ENCODE peak calls at places on chromosomes 6 and 20, in four cellular contexts. M, U, X and Q are unnamed samples.

GRCh38 chr6:121573466-121573865 is 138.0 kb downstream of the GJA1 start:
- DNase-seq in M (no peak), X (no peak), U (no peak), Q (no peak)

GRCh38 chr20:46569961-46570360 is 19.5 kb upstream of the OCSTAMP start:
- DNase-seq in X (no peak), M (no peak), U (no peak), Q (no peak)

GRCh38 chr6:6890400-6890858 is 217.3 kb upstream of the RREB1 start:
- DNase-seq in X (no peak), M (peak; percentile 47), U (no peak), Q (peak; percentile 47)

GRCh38 chr6:162681447-162681846 is 46.1 kb downstream of the PRKN start:
- DNase-seq in X (no peak), M (no peak), U (peak; percentile 34), Q (no peak)

GRCh38 chr6:46451343-46451742 is 39.9 kb downstream of the RCAN2 start:
- DNase-seq in M (no peak), X (no peak), U (no peak), Q (no peak)

GRCh38 chr20:4256886-4257285 is 241.5 kb upstream of the RNF24 start:
- DNase-seq in U (no peak), X (no peak), M (no peak), Q (no peak)

GRCh38 chr20:20763652-20764051 is 51.2 kb upstream of the RALGAPA2 start:
- DNase-seq in X (no peak), U (no peak), M (no peak), Q (no peak)

GRCh38 chr6:26214826-26215199 is 127.6 kb downstream of the HFE start:
- DNase-seq in U (no peak), X (no peak), M (no peak), Q (no peak)

GRCh38 chr6:113648698-113649097 is 208.4 kb upstream of the MARCKS start:
- DNase-seq in M (no peak), U (no peak), X (no peak), Q (no peak)

GRCh38 chr20:59680852-59681251 is 76.5 kb downstream of the PHACTR3 start:
- DNase-seq in U (no peak), M (no peak), X (no peak), Q (no peak)

GRCh38 chr20:10902836-10903410 is 229.1 kb upstream of the JAG1 start:
- DNase-seq in M (no peak), U (no peak), X (no peak), Q (no peak)

GRCh38 chr20:53387983-53388675 is 205.5 kb downstream of the ZNF217 start:
- DNase-seq in U (no peak), M (no peak), X (no peak), Q (no peak)

GRCh38 chr6:161029195-161029809 is 37.7 kb downstream of the MAP3K4 start:
- DNase-seq in X (peak; percentile 88), M (no peak), U (no peak), Q (no peak)

GRCh38 chr6:9890469-9890868 is 524.4 kb downstream of the TFAP2A start:
- DNase-seq in U (no peak), X (no peak), M (no peak), Q (no peak)

GRCh38 chr6:41917528-41917927 is 3.4 kb downstream of the MED20 start:
- DNase-seq in X (no peak), U (no peak), M (peak; percentile 36), Q (no peak)

GRCh38 chr20:2217857-2218529 is 77.8 kb upstream of the TGM3 start:
- DNase-seq in U (no peak), M (no peak), X (peak; percentile 20), Q (no peak)

GRCh38 chr6:38307730-38308129 is 332.0 kb downstream of the BTBD9 start:
- DNase-seq in M (no peak), U (no peak), X (peak; percentile 72), Q (no peak)
- TF ChIP-seq ATF2 in M (no peak), U (no peak), X (no peak), Q (no peak)

DNA sequence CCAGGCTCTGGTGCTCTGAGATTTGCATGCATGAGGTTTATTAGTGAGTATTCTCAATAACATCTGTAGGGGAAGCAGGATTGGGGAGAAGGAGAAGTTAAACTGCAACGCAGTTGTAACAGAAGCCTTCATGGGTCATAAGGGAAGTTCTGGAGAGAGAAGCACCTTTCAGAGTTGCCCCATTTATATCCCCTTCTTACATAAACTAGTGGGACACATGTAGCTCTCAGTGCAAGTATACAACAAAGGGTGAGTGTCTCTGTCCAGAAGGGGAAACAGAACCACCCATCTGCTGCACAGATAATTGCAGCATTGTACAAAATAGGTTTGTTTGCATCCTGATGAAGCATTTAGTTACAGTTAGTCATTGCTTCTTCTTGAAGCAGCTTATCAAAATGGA is 4.3 kb upstream of the ADGB start:
- DNase-seq in U (no peak), M (no peak), X (no peak), Q (no peak)
- TF ChIP-seq CBFB in U (no peak), M (no peak), X (no peak), Q (no peak)

DNA sequence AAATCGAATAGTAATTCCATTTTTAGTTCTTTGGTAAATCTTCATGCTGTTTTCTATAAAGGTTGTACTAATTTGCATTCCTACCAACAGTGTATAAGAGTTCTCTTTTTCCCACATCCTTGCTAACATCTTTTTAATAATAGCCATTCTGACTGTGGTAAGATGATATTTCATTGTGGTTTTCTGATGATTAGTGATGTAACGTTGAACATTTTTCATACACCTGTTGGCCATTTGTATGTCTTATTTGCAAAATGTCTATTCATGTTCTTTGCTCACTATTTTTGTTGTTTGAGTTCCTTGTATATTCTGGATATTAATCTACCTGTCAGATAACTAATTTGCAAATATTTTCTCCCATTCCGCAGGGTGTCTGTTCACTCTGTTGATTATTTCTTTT is 64.5 kb downstream of the LIN28B start:
- DNase-seq in M (no peak), U (no peak), X (no peak), Q (no peak)
- TF ChIP-seq ATF2 in M (no peak), U (no peak), X (no peak), Q (no peak)

GRCh38 chr6:156866181-156866862 is 89.1 kb downstream of the ARID1B start:
- DNase-seq in M (no peak), X (no peak), U (no peak), Q (no peak)

GRCh38 chr6:156864557-156864956 is 87.4 kb downstream of the ARID1B start:
- DNase-seq in U (no peak), M (no peak), X (no peak), Q (no peak)

GRCh38 chr6:156867121-156867520 is 89.9 kb downstream of the ARID1B start:
- DNase-seq in U (no peak), X (no peak), M (no peak), Q (no peak)

GRCh38 chr6:156863504-156863903 is 86.3 kb downstream of the ARID1B start:
- DNase-seq in X (no peak), U (no peak), M (no peak), Q (no peak)

GRCh38 chr6:156865019-156865629 is 87.9 kb downstream of the ARID1B start:
- DNase-seq in U (no peak), X (no peak), M (no peak), Q (no peak)
- TF ChIP-seq CBFB in U (no peak), X (no peak), M (no peak), Q (no peak)

GRCh38 chr6:81451787-81452186 is 300.7 kb downstream of the TENT5A start:
- DNase-seq in M (no peak), X (no peak), U (peak; percentile 69), Q (no peak)

GRCh38 chr6:81446509-81446908 is 306.0 kb downstream of the TENT5A start:
- DNase-seq in U (no peak), M (no peak), X (no peak), Q (no peak)

GRCh38 chr6:81450180-81450579 is 302.3 kb downstream of the TENT5A start:
- DNase-seq in M (no peak), U (peak; percentile 15), X (no peak), Q (no peak)
- TF ChIP-seq ATF2 in M (no peak), U (no peak), X (no peak), Q (no peak)

GRCh38 chr6:98847392-98847766 is 13.0 kb downstream of the POU3F2 start:
- DNase-seq in M (no peak), X (no peak), U (no peak), Q (no peak)

GRCh38 chr6:98846021-98846380 is 11.6 kb downstream of the POU3F2 start:
- DNase-seq in M (no peak), X (no peak), U (no peak), Q (no peak)

GRCh38 chr6:98844244-98845161 is 10.1 kb downstream of the POU3F2 start:
- DNase-seq in X (no peak), U (no peak), M (no peak), Q (no peak)

GRCh38 chr6:98843274-98844243 is 9.2 kb downstream of the POU3F2 start:
- DNase-seq in X (no peak), U (no peak), M (no peak), Q (no peak)

DNA sequence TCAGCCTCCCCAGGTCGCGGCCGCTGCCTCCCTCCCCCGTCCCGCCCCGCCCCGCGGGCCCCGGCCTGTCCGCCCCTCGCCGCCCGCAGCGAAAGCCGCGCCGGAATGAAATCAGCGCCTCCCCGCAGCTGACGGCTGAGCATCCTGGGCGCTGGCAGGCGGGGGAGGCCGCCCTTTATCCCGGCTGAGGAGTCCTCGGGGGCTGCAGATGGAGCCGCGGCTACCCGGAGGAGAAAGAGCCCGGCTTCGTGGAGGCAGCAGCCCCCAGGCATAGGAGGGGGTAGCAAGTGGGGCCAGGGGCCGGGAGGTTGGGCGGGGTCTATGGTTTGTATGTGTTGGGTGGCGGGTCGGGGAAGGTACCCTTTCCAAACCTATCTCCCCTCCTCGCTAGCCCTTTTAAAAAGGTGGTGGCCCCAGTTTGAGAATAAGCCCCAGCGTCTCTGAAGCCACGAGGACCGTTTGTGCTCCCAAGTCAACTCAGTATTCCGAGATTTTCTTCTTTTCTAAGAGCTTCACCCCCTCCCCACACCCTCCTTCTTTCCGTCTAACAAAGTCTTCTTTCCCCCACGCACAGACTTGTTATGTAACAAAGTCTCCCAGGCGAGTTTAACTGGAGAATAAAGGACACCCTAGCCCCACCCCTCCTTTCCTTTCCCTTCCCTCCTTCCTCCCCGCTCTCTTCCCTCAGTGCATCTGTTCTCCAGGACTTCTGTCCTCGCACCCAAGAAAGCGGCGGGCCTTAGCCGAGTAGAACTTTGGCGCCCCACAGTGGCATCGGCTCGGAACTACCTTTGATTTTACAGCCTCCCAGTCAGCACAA is 11.0 kb downstream of the POU3F2 start:
- DNase-seq in U (peak; percentile 40), M (peak; percentile 72), X (peak; percentile 11), Q (peak; percentile 91)
- TF ChIP-seq CBFB in U (no peak), M (no peak), X (no peak), Q (no peak)

DNA sequence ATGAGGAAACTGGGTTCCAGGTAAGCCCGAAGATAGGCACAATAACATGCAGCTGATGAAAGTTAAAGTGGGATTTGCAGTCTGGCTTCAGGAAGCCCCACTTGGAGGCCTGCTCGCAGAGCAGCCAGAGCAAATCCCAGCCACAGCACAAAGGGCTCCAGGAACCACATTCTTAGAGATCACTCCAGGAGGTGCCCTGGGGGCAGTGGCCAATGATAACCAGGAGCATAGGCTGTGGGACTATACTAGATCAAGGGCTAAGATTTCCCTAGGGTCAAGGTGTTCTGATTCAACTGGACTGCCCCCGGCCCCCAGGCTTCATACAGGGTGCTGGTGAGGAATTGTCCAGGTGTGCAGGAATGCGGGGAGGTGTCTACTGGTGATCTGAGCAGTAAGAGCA is 133.9 kb upstream of the PTPRT start:
- DNase-seq in M (no peak), U (no peak), X (no peak), Q (peak; percentile 31)
- TF ChIP-seq ATF2 in M (no peak), U (no peak), X (no peak), Q (no peak)

GRCh38 chr6:116073765-116074450 is 13.2 kb upstream of the FRK start:
- DNase-seq in X (no peak), M (no peak), U (peak; percentile 75), Q (no peak)
- TF ChIP-seq CBFB in X (no peak), M (no peak), U (no peak), Q (no peak)